ENCODE peak calls at places on chromosome 17, in eight cellular contexts. One of them, this sample, is unnamed.

GRCh38 chr17:32873114-32873513 is 3.8 kb downstream of the MYO1D start:
- DNase-seq in AG08395: no peak
- DNase-seq in suprapubic skin: no peak
- DNase-seq in NCI-H446: no peak
- DNase-seq in MV-4-11: no peak
- DNase-seq in NCI-H1417 treated with DMSO at 0.1 percent for 48 hours: no peak
- DNase-seq in neural progenitor cell: no peak
- DNase-seq in psoas muscle: no peak
- DNase-seq in this sample: no peak

GRCh38 chr17:6666557-6666956 is 15.0 kb downstream of the C17orf100 start:
- DNase-seq in AG08395: no peak
- DNase-seq in suprapubic skin: peak; percentile 54
- DNase-seq in NCI-H446: no peak
- DNase-seq in MV-4-11: no peak
- DNase-seq in NCI-H1417 treated with DMSO at 0.1 percent for 48 hours: no peak
- DNase-seq in neural progenitor cell: no peak
- DNase-seq in psoas muscle: no peak
- DNase-seq in this sample: no peak

GRCh38 chr17:7754656-7755055 is 37.1 kb downstream of the DNAH2 start:
- DNase-seq in AG08395: no peak
- DNase-seq in suprapubic skin: no peak
- DNase-seq in NCI-H446: no peak
- DNase-seq in MV-4-11: no peak
- DNase-seq in NCI-H1417 treated with DMSO at 0.1 percent for 48 hours: no peak
- DNase-seq in neural progenitor cell: no peak
- DNase-seq in psoas muscle: no peak
- DNase-seq in this sample: no peak

GRCh38 chr17:27630607-27631408 is at the start of gene LGALS9:
- DNase-seq in AG08395: peak; percentile 31
- DNase-seq in suprapubic skin: no peak
- DNase-seq in NCI-H446: no peak
- DNase-seq in MV-4-11: peak; percentile 90
- DNase-seq in NCI-H1417 treated with DMSO at 0.1 percent for 48 hours: no peak
- DNase-seq in neural progenitor cell: no peak
- DNase-seq in psoas muscle: no peak
- DNase-seq in this sample: no peak

GRCh38 chr17:74394977-74395376 is 27.7 kb downstream of the GPR142 start:
- DNase-seq in AG08395: no peak
- DNase-seq in suprapubic skin: no peak
- DNase-seq in NCI-H446: no peak
- DNase-seq in MV-4-11: no peak
- DNase-seq in NCI-H1417 treated with DMSO at 0.1 percent for 48 hours: no peak
- DNase-seq in neural progenitor cell: no peak
- DNase-seq in psoas muscle: peak; percentile 86
- DNase-seq in this sample: no peak

GRCh38 chr17:76868669-76869208 is 535 bp downstream of the MGAT5B start:
- DNase-seq in AG08395: no peak
- DNase-seq in suprapubic skin: no peak
- DNase-seq in NCI-H446: no peak
- DNase-seq in MV-4-11: no peak
- DNase-seq in NCI-H1417 treated with DMSO at 0.1 percent for 48 hours: no peak
- DNase-seq in neural progenitor cell: peak; percentile 67
- DNase-seq in psoas muscle: no peak
- DNase-seq in this sample: no peak

GRCh38 chr17:35372846-35373531 is 432 bp downstream of the SLFN11 start:
- DNase-seq in AG08395: peak; percentile 7
- DNase-seq in suprapubic skin: no peak
- DNase-seq in NCI-H446: no peak
- DNase-seq in MV-4-11: no peak
- DNase-seq in NCI-H1417 treated with DMSO at 0.1 percent for 48 hours: no peak
- DNase-seq in neural progenitor cell: peak; percentile 38
- DNase-seq in psoas muscle: no peak
- DNase-seq in this sample: no peak

GRCh38 chr17:48636177-48637018 is 10.2 kb upstream of the HOXB9 start:
- DNase-seq in AG08395: peak; percentile 77
- DNase-seq in suprapubic skin: peak; percentile 79
- DNase-seq in NCI-H446: peak; percentile 23
- DNase-seq in MV-4-11: peak; percentile 70
- DNase-seq in NCI-H1417 treated with DMSO at 0.1 percent for 48 hours: no peak
- DNase-seq in neural progenitor cell: peak; percentile 97
- DNase-seq in psoas muscle: peak; percentile 80
- DNase-seq in this sample: peak; percentile 97

GRCh38 chr17:71170070-71170469 is 950.8 kb upstream of the SOX9 start:
- DNase-seq in AG08395: no peak
- DNase-seq in suprapubic skin: no peak
- DNase-seq in NCI-H446: no peak
- DNase-seq in MV-4-11: no peak
- DNase-seq in NCI-H1417 treated with DMSO at 0.1 percent for 48 hours: no peak
- DNase-seq in neural progenitor cell: no peak
- DNase-seq in psoas muscle: no peak
- DNase-seq in this sample: no peak

GRCh38 chr17:32920293-32920692 is 7.7 kb upstream of the TMEM98 start:
- DNase-seq in AG08395: no peak
- DNase-seq in suprapubic skin: no peak
- DNase-seq in NCI-H446: no peak
- DNase-seq in MV-4-11: no peak
- DNase-seq in NCI-H1417 treated with DMSO at 0.1 percent for 48 hours: no peak
- DNase-seq in neural progenitor cell: no peak
- DNase-seq in psoas muscle: no peak
- DNase-seq in this sample: no peak

GRCh38 chr17:66472123-66472522 is 169.7 kb downstream of the PRKCA start:
- DNase-seq in AG08395: no peak
- DNase-seq in suprapubic skin: no peak
- DNase-seq in NCI-H446: no peak
- DNase-seq in MV-4-11: no peak
- DNase-seq in NCI-H1417 treated with DMSO at 0.1 percent for 48 hours: no peak
- DNase-seq in neural progenitor cell: no peak
- DNase-seq in psoas muscle: no peak
- DNase-seq in this sample: no peak

GRCh38 chr17:17191346-17191792 is 14.8 kb downstream of the PLD6 start:
- DNase-seq in AG08395: peak; percentile 90
- DNase-seq in suprapubic skin: no peak
- DNase-seq in NCI-H446: no peak
- DNase-seq in MV-4-11: no peak
- DNase-seq in NCI-H1417 treated with DMSO at 0.1 percent for 48 hours: no peak
- DNase-seq in neural progenitor cell: no peak
- DNase-seq in psoas muscle: peak; percentile 92
- DNase-seq in this sample: peak; percentile 35

GRCh38 chr17:63998050-63998720 is at the start of gene PRR29:
- DNase-seq in AG08395: peak; percentile 95
- DNase-seq in suprapubic skin: peak; percentile 79
- DNase-seq in NCI-H446: peak; percentile 28
- DNase-seq in MV-4-11: peak; percentile 46
- DNase-seq in NCI-H1417 treated with DMSO at 0.1 percent for 48 hours: no peak
- DNase-seq in neural progenitor cell: peak; percentile 96
- DNase-seq in psoas muscle: peak; percentile 85
- DNase-seq in this sample: peak; percentile 85

GRCh38 chr17:31128241-31128640 is 33.5 kb downstream of the NF1 start:
- DNase-seq in AG08395: no peak
- DNase-seq in suprapubic skin: no peak
- DNase-seq in NCI-H446: no peak
- DNase-seq in MV-4-11: no peak
- DNase-seq in NCI-H1417 treated with DMSO at 0.1 percent for 48 hours: no peak
- DNase-seq in neural progenitor cell: no peak
- DNase-seq in psoas muscle: no peak
- DNase-seq in this sample: no peak

GRCh38 chr17:80636356-80637285 is 92.0 kb downstream of the RPTOR start:
- DNase-seq in AG08395: no peak
- DNase-seq in suprapubic skin: no peak
- DNase-seq in NCI-H446: no peak
- DNase-seq in MV-4-11: peak; percentile 45
- DNase-seq in NCI-H1417 treated with DMSO at 0.1 percent for 48 hours: no peak
- DNase-seq in neural progenitor cell: no peak
- DNase-seq in psoas muscle: no peak
- DNase-seq in this sample: no peak

GRCh38 chr17:44214896-44215295 is 4.6 kb downstream of the UBTF start:
- DNase-seq in AG08395: no peak
- DNase-seq in suprapubic skin: no peak
- DNase-seq in NCI-H446: no peak
- DNase-seq in MV-4-11: no peak
- DNase-seq in NCI-H1417 treated with DMSO at 0.1 percent for 48 hours: no peak
- DNase-seq in neural progenitor cell: no peak
- DNase-seq in psoas muscle: peak; percentile 19
- DNase-seq in this sample: no peak

GRCh38 chr17:82257473-82257872 is 16.0 kb downstream of the CSNK1D start:
- DNase-seq in AG08395: peak; percentile 62
- DNase-seq in suprapubic skin: no peak
- DNase-seq in NCI-H446: no peak
- DNase-seq in MV-4-11: no peak
- DNase-seq in NCI-H1417 treated with DMSO at 0.1 percent for 48 hours: no peak
- DNase-seq in neural progenitor cell: peak; percentile 37
- DNase-seq in psoas muscle: peak; percentile 83
- DNase-seq in this sample: peak; percentile 73

This sample was measured in mesendoderm.